ENCODE peak calls at places on chromosomes 5 and 9, in seven cellular contexts. K is AG09309, B is tibial nerve, N is uterus, Q is breast epithelium, M is progenitor cell of endocrine pancreas, Y is pancreas. I is an unnamed sample.

GRCh38 chr5:16994576-16994975 is 58.5 kb upstream of the MYO10 start:
- DNase-seq in B (no peak), N (no peak), M (no peak), K (no peak), Y (no peak), Q (no peak), I (no peak)

GRCh38 chr5:96569770-96570169 is 92.4 kb upstream of the CAST start:
- DNase-seq in Q (no peak), Y (no peak), M (no peak), N (no peak), B (no peak), K (no peak), I (no peak)

GRCh38 chr5:160315968-160316367 is 3.6 kb upstream of the CCNJL start:
- DNase-seq in Q (no peak), M (no peak), N (no peak), Y (no peak), K (no peak), B (no peak), I (no peak)

GRCh38 chr5:135391869-135392255 is 7.2 kb downstream of the MACROH2A1 start:
- DNase-seq in M (no peak), B (peak; percentile 38), N (no peak), K (no peak), Q (no peak), Y (no peak), I (no peak)

GRCh38 chr5:151295801-151296477 is 7.6 kb downstream of the SLC36A3 start:
- DNase-seq in Q (no peak), B (no peak), N (no peak), Y (no peak), M (no peak), K (no peak), I (no peak)

GRCh38 chr5:73253047-73253660 is 80.2 kb downstream of the TMEM174 start:
- DNase-seq in Q (no peak), N (no peak), Y (no peak), M (no peak), K (no peak), B (no peak), I (no peak)

GRCh38 chr9:36798350-36799065 is 225.8 kb downstream of the MELK start:
- DNase-seq in K (no peak), B (no peak), N (no peak), Y (no peak), Q (no peak), M (no peak), I (no peak)

GRCh38 chr9:706606-707451 is 134.7 kb upstream of the DMRT1 start:
- DNase-seq in Q (peak; percentile 67), Y (peak; percentile 84), N (peak; percentile 71), M (peak; percentile 20), K (no peak), B (peak; percentile 62), I (peak; percentile 63)

GRCh38 chr9:136614372-136614922 is 48.3 kb upstream of the EGFL7 start:
- DNase-seq in K (peak; percentile 20), B (no peak), Q (no peak), M (no peak), N (no peak), Y (peak; percentile 68), I (no peak)

GRCh38 chr5:176902911-176903664 is 3.9 kb upstream of the HK3 start:
- DNase-seq in Y (no peak), Q (no peak), K (no peak), B (no peak), N (no peak), M (no peak), I (no peak)

GRCh38 chr9:69412741-69413150 is 87.7 kb downstream of the ENTREP1 start:
- DNase-seq in M (peak; percentile 64), K (peak; percentile 16), Q (no peak), Y (peak; percentile 83), B (no peak), N (peak; percentile 52), I (no peak)

GRCh38 chr9:7640205-7640604 is 159.4 kb downstream of the DMAC1 start:
- DNase-seq in M (no peak), Y (no peak), Q (no peak), B (peak; percentile 33), N (no peak), K (no peak), I (no peak)

GRCh38 chr9:129422843-129423700 is 197.8 kb downstream of the C9orf50 start:
- DNase-seq in Y (no peak), N (no peak), M (no peak), B (no peak), Q (no peak), K (no peak), I (no peak)

GRCh38 chr5:154901276-154901675 is 36.7 kb downstream of the GEMIN5 start:
- DNase-seq in B (no peak), M (no peak), N (no peak), Q (no peak), K (no peak), Y (no peak), I (no peak)

GRCh38 chr9:1959347-1959746 is 55.8 kb upstream of the SMARCA2 start:
- DNase-seq in B (no peak), Q (no peak), N (no peak), K (no peak), Y (no peak), M (no peak), I (no peak)

GRCh38 chr5:132655821-132656773 is 1.9 kb upstream of the IL13 start:
- DNase-seq in Q (no peak), B (no peak), N (no peak), K (no peak), M (no peak), Y (peak; percentile 60), I (no peak)

GRCh38 chr5:90386099-90386710 is 23.4 kb downstream of the CETN3 start:
- DNase-seq in K (peak; percentile 2), M (no peak), Q (no peak), N (no peak), Y (no peak), B (no peak), I (no peak)

GRCh38 chr9:130126721-130127429 is 45.3 kb upstream of the NCS1 start:
- DNase-seq in B (no peak), M (no peak), K (no peak), N (no peak), Y (no peak), Q (no peak), I (no peak)

GRCh38 chr5:159894149-159894720 is 22.0 kb upstream of the ADRA1B start:
- DNase-seq in Q (no peak), N (no peak), M (no peak), Y (no peak), K (no peak), B (no peak), I (no peak)

GRCh38 chr9:76161546-76161945 is 232.7 kb downstream of the RFK start:
- DNase-seq in M (no peak), Y (no peak), Q (no peak), N (peak; percentile 57), B (no peak), K (peak; percentile 56), I (no peak)

GRCh38 chr9:80501635-80502034 is 929.9 kb downstream of the TLE4 start:
- DNase-seq in K (no peak), N (no peak), Y (no peak), B (no peak), Q (no peak), M (no peak), I (no peak)

GRCh38 chr5:133927616-133928180 is 40.7 kb downstream of the C5orf15 start:
- DNase-seq in Y (no peak), N (no peak), M (no peak), Q (no peak), K (no peak), B (no peak), I (no peak)

GRCh38 chr5:133926960-133927615 is 41.3 kb downstream of the C5orf15 start:
- DNase-seq in B (no peak), M (no peak), N (no peak), K (no peak), Q (no peak), Y (no peak), I (no peak)

GRCh38 chr5:133930061-133930823 is 38.2 kb downstream of the C5orf15 start:
- DNase-seq in M (no peak), Y (no peak), K (no peak), Q (no peak), N (no peak), B (no peak), I (no peak)

GRCh38 chr5:133930824-133931111 is 37.7 kb downstream of the C5orf15 start:
- DNase-seq in Y (no peak), K (no peak), Q (no peak), M (no peak), N (no peak), B (no peak), I (no peak)

GRCh38 chr5:133928690-133929393 is 39.6 kb downstream of the C5orf15 start:
- DNase-seq in Q (no peak), Y (no peak), B (no peak), M (no peak), K (no peak), N (no peak), I (no peak)
- TF ChIP-seq CTCF in Q (no peak), Y (no peak), B (no peak), M (no peak), K (no peak), N (no peak), I (no peak)

GRCh38 chr5:133746834-133747233 is 134.5 kb upstream of the FSTL4 start:
- DNase-seq in M (no peak), K (no peak), Q (no peak), N (no peak), Y (no peak), B (no peak), I (no peak)
- TF ChIP-seq CTCF in M (peak; percentile 46), K (no peak), Q (no peak), N (no peak), Y (no peak), B (no peak), I (no peak)

GRCh38 chr5:107803728-107804127 is 133.0 kb upstream of the EFNA5 start:
- DNase-seq in Y (no peak), N (no peak), K (no peak), M (no peak), Q (no peak), B (no peak), I (no peak)

GRCh38 chr5:107794731-107795130 is 124.0 kb upstream of the EFNA5 start:
- DNase-seq in Q (no peak), N (no peak), Y (no peak), B (no peak), M (no peak), K (no peak), I (no peak)

GRCh38 chr5:107796797-107797196 is 126.1 kb upstream of the EFNA5 start:
- DNase-seq in M (no peak), B (no peak), N (no peak), K (no peak), Q (no peak), Y (no peak), I (no peak)

GRCh38 chr5:107801061-107801460 is 130.3 kb upstream of the EFNA5 start:
- DNase-seq in B (no peak), M (no peak), Q (no peak), Y (no peak), K (no peak), N (no peak), I (no peak)

DNA sequence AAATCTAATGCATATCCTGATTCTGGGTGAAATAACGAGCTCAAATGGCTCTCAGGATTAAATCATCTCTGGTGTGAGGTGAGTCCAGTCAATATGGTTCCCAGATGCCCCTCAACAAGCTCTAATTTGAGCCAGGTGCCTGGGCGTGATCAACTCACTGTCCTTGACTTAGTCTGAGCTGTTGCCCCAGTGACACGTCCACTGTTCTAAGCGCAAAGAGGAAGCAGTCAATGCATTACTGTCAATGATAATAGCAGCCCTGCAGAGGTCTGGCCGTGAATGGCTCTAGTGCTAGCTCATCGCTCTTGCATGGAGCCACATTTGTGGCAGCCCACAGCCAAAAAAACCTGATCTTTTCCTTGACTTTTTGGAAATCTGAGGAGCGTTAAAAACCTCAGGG is 128.6 kb upstream of the EFNA5 start:
- DNase-seq in N (no peak), K (no peak), M (no peak), Y (no peak), B (no peak), Q (no peak), I (no peak)
- TF ChIP-seq CTCF in N (no peak), K (no peak), M (no peak), Y (no peak), B (no peak), Q (no peak), I (no peak)

GRCh38 chr9:115182264-115182663 is 64.3 kb upstream of the TNC start:
- DNase-seq in M (no peak), Q (no peak), B (no peak), K (no peak), N (no peak), Y (no peak), I (no peak)
- TF ChIP-seq CTCF in M (no peak), Q (no peak), B (no peak), K (no peak), N (no peak), Y (no peak), I (no peak)